ENCODE peak calls at places on chromosome 20, in nine cellular contexts. One of them, this sample, is unnamed.

GRCh38 chr20:32091888-32092346 is 17.6 kb upstream of the TM9SF4 start:
- DNase-seq in Peyer's patch: peak; percentile 83
- DNase-seq in transverse colon: peak; percentile 78
- DNase-seq in adrenal gland: peak; percentile 94
- DNase-seq in vagina: no peak
- DNase-seq in ovary: peak; percentile 70
- DNase-seq in heart left ventricle: peak; percentile 83
- DNase-seq in body of pancreas: peak; percentile 85
- DNase-seq in breast epithelium: peak; percentile 41
- DNase-seq in this sample: peak; percentile 80

GRCh38 chr20:21391495-21392298 is 5.6 kb downstream of the NKX2-4 start:
- DNase-seq in Peyer's patch: no peak
- DNase-seq in transverse colon: no peak
- DNase-seq in adrenal gland: no peak
- DNase-seq in vagina: no peak
- DNase-seq in ovary: no peak
- DNase-seq in heart left ventricle: peak; percentile 70
- DNase-seq in body of pancreas: no peak
- DNase-seq in breast epithelium: no peak
- DNase-seq in this sample: no peak

GRCh38 chr20:46273701-46274100 is 34.6 kb downstream of the CDH22 start:
- DNase-seq in Peyer's patch: no peak
- DNase-seq in transverse colon: no peak
- DNase-seq in adrenal gland: no peak
- DNase-seq in vagina: no peak
- DNase-seq in ovary: no peak
- DNase-seq in heart left ventricle: no peak
- DNase-seq in body of pancreas: no peak
- DNase-seq in breast epithelium: peak; percentile 23
- DNase-seq in this sample: no peak

GRCh38 chr20:64053841-64054661 is 4.6 kb upstream of the SOX18 start:
- DNase-seq in Peyer's patch: no peak
- DNase-seq in transverse colon: no peak
- DNase-seq in adrenal gland: peak; percentile 66
- DNase-seq in vagina: no peak
- DNase-seq in ovary: peak; percentile 45
- DNase-seq in heart left ventricle: peak; percentile 87
- DNase-seq in body of pancreas: no peak
- DNase-seq in breast epithelium: no peak
- DNase-seq in this sample: peak; percentile 36

GRCh38 chr20:51340451-51340840 is 202.1 kb downstream of the NFATC2 start:
- DNase-seq in Peyer's patch: no peak
- DNase-seq in transverse colon: no peak
- DNase-seq in adrenal gland: no peak
- DNase-seq in vagina: no peak
- DNase-seq in ovary: no peak
- DNase-seq in heart left ventricle: no peak
- DNase-seq in body of pancreas: no peak
- DNase-seq in breast epithelium: no peak
- DNase-seq in this sample: no peak

GRCh38 chr20:13644010-13644409 is 5.3 kb upstream of the TASP1 start:
- DNase-seq in Peyer's patch: no peak
- DNase-seq in transverse colon: no peak
- DNase-seq in adrenal gland: no peak
- DNase-seq in vagina: no peak
- DNase-seq in ovary: no peak
- DNase-seq in heart left ventricle: no peak
- DNase-seq in body of pancreas: no peak
- DNase-seq in breast epithelium: no peak
- DNase-seq in this sample: no peak

GRCh38 chr20:51481311-51481997 is 61.1 kb downstream of the NFATC2 start:
- DNase-seq in Peyer's patch: peak; percentile 54
- DNase-seq in transverse colon: no peak
- DNase-seq in adrenal gland: no peak
- DNase-seq in vagina: no peak
- DNase-seq in ovary: no peak
- DNase-seq in heart left ventricle: no peak
- DNase-seq in body of pancreas: no peak
- DNase-seq in breast epithelium: no peak
- DNase-seq in this sample: peak; percentile 41

GRCh38 chr20:19961298-19961697 is 55.9 kb upstream of the NAA20 start:
- DNase-seq in Peyer's patch: no peak
- DNase-seq in transverse colon: no peak
- DNase-seq in adrenal gland: no peak
- DNase-seq in vagina: no peak
- DNase-seq in ovary: no peak
- DNase-seq in heart left ventricle: no peak
- DNase-seq in body of pancreas: no peak
- DNase-seq in breast epithelium: no peak
- DNase-seq in this sample: no peak

GRCh38 chr20:4625687-4626086 is 96.0 kb upstream of the PRND start:
- DNase-seq in Peyer's patch: no peak
- DNase-seq in transverse colon: no peak
- DNase-seq in adrenal gland: no peak
- DNase-seq in vagina: no peak
- DNase-seq in ovary: no peak
- DNase-seq in heart left ventricle: no peak
- DNase-seq in body of pancreas: no peak
- DNase-seq in breast epithelium: no peak
- DNase-seq in this sample: no peak

GRCh38 chr20:9884666-9885065 is 45.8 kb upstream of the PAK5 start:
- DNase-seq in Peyer's patch: no peak
- DNase-seq in transverse colon: no peak
- DNase-seq in adrenal gland: peak; percentile 8
- DNase-seq in vagina: no peak
- DNase-seq in ovary: no peak
- DNase-seq in heart left ventricle: no peak
- DNase-seq in body of pancreas: no peak
- DNase-seq in breast epithelium: no peak
- DNase-seq in this sample: no peak

DNA sequence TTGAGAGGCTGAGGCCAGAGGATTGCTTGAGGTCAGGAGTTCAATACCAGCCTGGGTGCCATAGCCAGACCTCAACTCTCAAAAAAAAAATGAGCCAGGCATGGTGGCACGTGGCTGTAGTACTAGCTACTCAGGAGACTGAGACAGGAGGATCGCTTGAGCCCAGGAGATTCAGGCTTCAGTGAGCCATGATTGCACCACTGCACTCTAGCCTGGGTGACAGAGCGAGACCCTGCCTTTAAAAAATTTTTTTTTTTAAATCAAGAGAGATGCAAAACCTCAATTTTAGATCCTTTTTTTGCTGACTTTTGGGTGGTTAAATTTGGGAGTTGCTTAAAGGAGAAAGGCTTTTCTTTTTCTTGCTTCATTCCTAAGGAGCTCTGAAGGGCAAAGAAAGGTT is 70.9 kb downstream of the DHX35 start:
- DNase-seq in Peyer's patch: no peak
- DNase-seq in transverse colon: no peak
- DNase-seq in adrenal gland: no peak
- DNase-seq in vagina: no peak
- DNase-seq in ovary: no peak
- DNase-seq in heart left ventricle: no peak
- DNase-seq in body of pancreas: no peak
- DNase-seq in breast epithelium: no peak
- DNase-seq in this sample: no peak
- H3K36me3 ChIP-seq in Peyer's patch: peaks cover 50% of the 10 kb centered on the region
- H3K36me3 ChIP-seq in transverse colon: no peaks in the 10 kb centered on the region
- H3K36me3 ChIP-seq in adrenal gland: peaks cover 31% of the 10 kb centered on the region
- H3K36me3 ChIP-seq in vagina: no peaks in the 10 kb centered on the region
- H3K36me3 ChIP-seq in ovary: no peaks in the 10 kb centered on the region
- H3K36me3 ChIP-seq in heart left ventricle: peaks cover 100% of the 10 kb centered on the region
- H3K36me3 ChIP-seq in body of pancreas: peaks cover 18% of the 10 kb centered on the region
- H3K36me3 ChIP-seq in breast epithelium: no peaks in the 10 kb centered on the region
- H3K36me3 ChIP-seq in this sample: peaks cover 25% of the 10 kb centered on the region

GRCh38 chr20:62118113-62119043 is 3.9 kb upstream of the LSM14B start:
- DNase-seq in Peyer's patch: no peak
- DNase-seq in transverse colon: no peak
- DNase-seq in adrenal gland: no peak
- DNase-seq in vagina: no peak
- DNase-seq in ovary: no peak
- DNase-seq in heart left ventricle: no peak
- DNase-seq in body of pancreas: no peak
- DNase-seq in breast epithelium: no peak
- DNase-seq in this sample: no peak

GRCh38 chr20:62119101-62119500 is 3.2 kb upstream of the LSM14B start:
- DNase-seq in Peyer's patch: no peak
- DNase-seq in transverse colon: no peak
- DNase-seq in adrenal gland: no peak
- DNase-seq in vagina: no peak
- DNase-seq in ovary: no peak
- DNase-seq in heart left ventricle: no peak
- DNase-seq in body of pancreas: no peak
- DNase-seq in breast epithelium: no peak
- DNase-seq in this sample: no peak

GRCh38 chr20:62120990-62121775 is 1.1 kb upstream of the LSM14B start:
- DNase-seq in Peyer's patch: no peak
- DNase-seq in transverse colon: peak; percentile 66
- DNase-seq in adrenal gland: peak; percentile 71
- DNase-seq in vagina: no peak
- DNase-seq in ovary: peak; percentile 49
- DNase-seq in heart left ventricle: peak; percentile 74
- DNase-seq in body of pancreas: peak; percentile 64
- DNase-seq in breast epithelium: peak; percentile 61
- DNase-seq in this sample: no peak

GRCh38 chr20:62120365-62120762 is 1.9 kb upstream of the LSM14B start:
- DNase-seq in Peyer's patch: no peak
- DNase-seq in transverse colon: no peak
- DNase-seq in adrenal gland: no peak
- DNase-seq in vagina: no peak
- DNase-seq in ovary: no peak
- DNase-seq in heart left ventricle: no peak
- DNase-seq in body of pancreas: no peak
- DNase-seq in breast epithelium: no peak
- DNase-seq in this sample: no peak

DNA sequence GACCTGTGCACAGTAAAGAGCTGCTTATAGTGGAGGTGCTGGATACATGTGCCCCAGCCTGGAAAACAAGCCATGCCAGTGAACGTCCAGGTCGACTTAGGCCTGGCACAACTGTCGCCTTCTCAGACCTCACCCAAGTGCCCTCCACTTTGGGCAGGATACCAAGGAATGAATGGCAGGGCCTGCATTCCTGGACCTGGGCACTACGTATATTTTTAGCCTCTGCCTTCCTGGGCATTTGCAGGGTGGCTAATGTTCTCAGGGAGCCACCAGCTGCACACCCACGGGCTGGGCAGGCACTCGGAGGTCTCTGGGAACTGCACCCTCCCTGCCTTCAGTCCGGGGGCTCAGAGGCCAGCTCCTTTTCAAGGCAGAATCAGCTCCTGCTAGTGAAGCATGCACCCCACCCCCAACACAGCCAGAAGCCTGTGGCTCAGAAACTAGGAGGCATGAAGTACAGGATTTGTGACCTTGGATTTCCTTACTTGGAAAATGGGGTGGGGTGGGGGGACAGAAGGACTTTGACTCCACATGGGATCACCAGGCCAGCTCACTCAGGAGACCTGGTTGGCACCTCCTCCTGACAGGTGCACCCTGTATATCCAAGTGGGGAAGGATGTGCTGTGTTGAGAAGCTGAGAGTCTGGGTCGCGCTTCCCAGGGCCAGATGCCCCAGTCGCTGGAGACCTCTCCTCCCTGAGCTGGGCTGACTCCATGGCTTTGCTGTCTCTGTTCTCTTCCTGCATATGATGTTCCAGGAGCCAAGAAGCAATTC is 2.5 kb upstream of the LSM14B start:
- DNase-seq in Peyer's patch: no peak
- DNase-seq in transverse colon: peak; percentile 55
- DNase-seq in adrenal gland: no peak
- DNase-seq in vagina: no peak
- DNase-seq in ovary: no peak
- DNase-seq in heart left ventricle: no peak
- DNase-seq in body of pancreas: peak; percentile 87
- DNase-seq in breast epithelium: no peak
- DNase-seq in this sample: peak; percentile 90
- TF ChIP-seq POLR2A in Peyer's patch: no peak
- TF ChIP-seq POLR2A in transverse colon: no peak
- TF ChIP-seq POLR2A in adrenal gland: no peak
- TF ChIP-seq POLR2A in vagina: no peak
- TF ChIP-seq POLR2A in ovary: no peak
- TF ChIP-seq POLR2A in heart left ventricle: peak; percentile 32
- TF ChIP-seq POLR2A in body of pancreas: no peak
- TF ChIP-seq POLR2A in breast epithelium: no peak
- TF ChIP-seq POLR2A in this sample: peak; percentile 28

DNA sequence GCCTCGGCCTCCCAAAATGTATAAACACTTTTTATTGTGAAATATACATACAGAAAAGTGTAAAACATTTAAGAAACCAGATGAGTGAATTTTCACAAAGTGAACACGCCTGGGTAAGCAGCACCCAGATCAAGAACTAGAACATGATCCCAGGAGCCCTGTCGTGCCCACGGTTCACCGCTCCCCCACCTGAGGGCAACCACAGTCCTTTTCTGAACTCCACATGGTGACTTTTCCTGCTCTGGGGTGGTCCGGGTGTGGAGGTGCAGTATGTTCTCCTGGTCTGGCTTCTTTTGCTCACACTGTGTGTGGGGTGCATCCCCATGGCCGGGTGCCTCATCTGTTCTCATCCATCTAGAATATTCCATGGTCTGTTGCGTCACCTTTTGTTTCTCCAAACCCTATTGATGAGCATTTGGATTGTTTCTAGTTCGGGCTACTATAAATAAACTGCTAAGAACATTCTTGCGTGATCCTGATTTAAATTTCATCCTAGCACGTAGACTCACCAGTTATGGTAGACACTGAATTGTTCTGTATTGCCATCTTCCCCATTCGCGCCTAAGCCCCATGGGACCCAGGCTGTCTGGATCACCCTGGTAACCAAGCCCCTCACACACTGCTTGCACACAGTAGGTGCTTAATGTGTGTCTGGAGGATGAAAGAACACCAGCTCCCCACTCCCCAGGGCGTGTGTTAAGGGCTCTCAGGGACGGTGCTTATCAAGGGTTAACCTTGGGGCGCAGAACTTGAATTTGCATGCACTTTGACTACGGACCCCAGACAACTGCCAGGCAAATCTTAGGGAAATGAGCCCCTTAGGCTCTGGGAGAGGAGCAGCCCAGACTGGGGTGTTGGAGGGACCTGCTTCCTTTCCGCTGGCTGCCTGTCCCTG is 56.2 kb downstream of the CTCFL start:
- DNase-seq in Peyer's patch: no peak
- DNase-seq in transverse colon: no peak
- DNase-seq in adrenal gland: no peak
- DNase-seq in vagina: no peak
- DNase-seq in ovary: no peak
- DNase-seq in heart left ventricle: peak; percentile 22
- DNase-seq in body of pancreas: no peak
- DNase-seq in breast epithelium: no peak
- DNase-seq in this sample: no peak
- H3K4me1 ChIP-seq in Peyer's patch: peaks cover 2% of the 10 kb centered on the region
- H3K4me1 ChIP-seq in transverse colon: peaks cover 13% of the 10 kb centered on the region
- H3K4me1 ChIP-seq in adrenal gland: no peaks in the 10 kb centered on the region
- H3K4me1 ChIP-seq in vagina: no peaks in the 10 kb centered on the region
- H3K4me1 ChIP-seq in ovary: peaks cover 6% of the 10 kb centered on the region
- H3K4me1 ChIP-seq in heart left ventricle: peaks cover 21% of the 10 kb centered on the region
- H3K4me1 ChIP-seq in body of pancreas: no peaks in the 10 kb centered on the region
- H3K4me1 ChIP-seq in breast epithelium: no peaks in the 10 kb centered on the region
- H3K4me1 ChIP-seq in this sample: no peaks in the 10 kb centered on the region

DNA sequence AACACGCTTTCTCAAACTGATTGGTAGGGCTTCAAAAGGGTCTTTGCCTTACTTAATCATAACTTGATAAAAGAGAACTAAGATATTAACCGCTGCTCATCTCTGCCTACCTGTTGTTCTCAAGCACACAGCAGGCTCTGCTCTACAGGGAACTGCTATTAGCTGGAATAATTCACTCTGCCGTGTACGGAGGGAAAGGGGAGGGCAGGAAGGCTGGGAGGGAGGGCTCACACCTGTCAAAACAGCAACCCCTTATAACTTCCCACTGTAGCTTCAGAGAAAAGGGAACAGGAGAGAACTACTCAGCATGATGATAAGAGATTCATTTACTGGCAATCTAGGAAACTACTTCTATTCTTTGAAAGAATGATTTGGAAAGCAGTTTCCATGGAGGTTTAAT is 75.1 kb downstream of the ZMYND8 start:
- DNase-seq in Peyer's patch: no peak
- DNase-seq in transverse colon: no peak
- DNase-seq in adrenal gland: no peak
- DNase-seq in vagina: no peak
- DNase-seq in ovary: no peak
- DNase-seq in heart left ventricle: no peak
- DNase-seq in body of pancreas: no peak
- DNase-seq in breast epithelium: no peak
- DNase-seq in this sample: no peak
- H3K36me3 ChIP-seq in Peyer's patch: peaks cover 88% of the 10 kb centered on the region
- H3K36me3 ChIP-seq in transverse colon: no peaks in the 10 kb centered on the region
- H3K36me3 ChIP-seq in adrenal gland: peaks cover 66% of the 10 kb centered on the region
- H3K36me3 ChIP-seq in vagina: no peaks in the 10 kb centered on the region
- H3K36me3 ChIP-seq in ovary: no peaks in the 10 kb centered on the region
- H3K36me3 ChIP-seq in heart left ventricle: peaks cover 71% of the 10 kb centered on the region
- H3K36me3 ChIP-seq in body of pancreas: peaks cover 3% of the 10 kb centered on the region
- H3K36me3 ChIP-seq in breast epithelium: no peaks in the 10 kb centered on the region
- H3K36me3 ChIP-seq in this sample: peaks cover under 1% of the 10 kb centered on the region